ENCODE peak calls at places on chromosomes 12 and 14, in four cellular contexts. I, G, Z and K are unnamed samples. For H3K4me1 and H3K36me3, the result is how much of the 10 kb centered on the place peaks cover.

GRCh38 chr12:39581592-39581991 is 38.0 kb downstream of the ABCD2 start:
- DNase-seq in Z (no peak), I (peak), G (no peak), K (no peak)

GRCh38 chr12:38113991-38114390 is 202.6 kb upstream of the ALG10B start:
- DNase-seq in I (no peak), Z (no peak), G (no peak), K (no peak)

GRCh38 chr14:20493634-20494033 is 11.7 kb upstream of the RNASE10 start:
- DNase-seq in I (no peak), Z (no peak), G (no peak), K (no peak)

GRCh38 chr14:65115615-65116014 is 13.3 kb upstream of the MAX start:
- DNase-seq in I (no peak), G (no peak), Z (peak), K (no peak)

GRCh38 chr14:68131907-68132306 is 312.3 kb downstream of the RAD51B start:
- DNase-seq in Z (no peak), I (no peak), G (no peak), K (no peak)

GRCh38 chr12:82359115-82359478 is 768 bp downstream of the METTL25 start:
- DNase-seq in I (no peak), G (no peak), Z (peak), K (peak)

GRCh38 chr12:92502417-92503028 is 200.3 kb upstream of the PLEKHG7 start:
- DNase-seq in I (no peak), G (peak), Z (peak), K (no peak)

GRCh38 chr12:88854260-88854659 is 274.0 kb upstream of the KITLG start:
- DNase-seq in I (no peak), G (peak), Z (no peak), K (no peak)

GRCh38 chr12:4089147-4089606 is 184.4 kb upstream of the CCND2 start:
- DNase-seq in I (no peak), Z (no peak), G (no peak), K (no peak)

GRCh38 chr12:62190081-62190480 is 70.1 kb upstream of the USP15 start:
- DNase-seq in I (no peak), G (no peak), Z (no peak), K (no peak)
- H3K4me2 ChIP-seq in I (no peak), G (no peak), Z (no peak), K (no peak)

DNA sequence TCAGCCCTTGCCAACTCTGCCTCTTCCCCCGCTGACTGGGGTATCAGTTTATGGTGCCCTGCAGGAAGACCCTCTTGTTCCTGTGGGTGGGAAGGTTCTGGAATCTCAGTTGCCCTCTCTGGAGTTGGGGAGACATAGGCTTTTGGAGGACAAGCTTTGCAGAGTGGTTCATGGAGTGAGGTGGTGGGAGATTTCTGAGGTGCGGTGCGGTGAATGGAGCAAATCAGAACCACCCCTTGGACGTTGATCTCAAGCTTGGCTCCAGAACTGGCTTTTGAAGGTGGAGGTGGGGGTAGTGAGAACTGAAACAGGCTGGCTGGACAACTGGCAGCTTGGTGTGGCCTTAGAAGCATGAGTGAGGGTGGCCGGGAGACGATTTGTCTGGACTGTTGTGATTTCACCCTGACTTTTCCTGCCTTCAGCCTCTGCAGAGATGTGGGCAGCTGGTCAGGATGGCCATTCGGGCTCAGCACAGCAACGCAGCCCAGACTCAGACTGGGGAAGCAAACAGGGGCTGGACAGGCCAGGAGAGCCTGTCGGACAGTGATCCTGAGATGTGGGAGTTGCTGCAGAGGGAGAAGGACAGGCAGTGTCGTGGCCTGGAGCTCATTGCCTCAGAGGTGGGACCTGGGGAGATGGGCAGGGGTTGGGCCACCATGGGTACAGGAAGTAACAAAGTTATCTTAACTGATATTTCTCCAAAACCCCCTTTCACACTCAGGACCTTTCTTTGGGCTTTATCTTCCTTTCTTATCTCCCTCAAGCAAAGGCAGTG is 1.1 kb downstream of the SHMT2 start:
- DNase-seq in I (no peak), Z (no peak), G (peak), K (no peak)
- H3K4me1 ChIP-seq in I (under half), Z (half or more), G (half or more), K (under half)

GRCh38 chr14:93219103-93219726 is 12.2 kb downstream of the UBR7 start:
- DNase-seq in Z (peak), G (peak), I (peak), K (peak)

GRCh38 chr14:93223565-93223964 is 16.5 kb downstream of the UBR7 start:
- DNase-seq in I (no peak), G (no peak), Z (no peak), K (no peak)

GRCh38 chr14:93214598-93214997 is 7.5 kb downstream of the UBR7 start:
- DNase-seq in Z (no peak), G (no peak), I (no peak), K (no peak)

GRCh38 chr14:93220509-93220908 is 13.5 kb downstream of the UBR7 start:
- DNase-seq in G (no peak), I (no peak), Z (no peak), K (no peak)
- H3K36me3 ChIP-seq in G (under half), I (under half), Z (half or more), K (half or more)

DNA sequence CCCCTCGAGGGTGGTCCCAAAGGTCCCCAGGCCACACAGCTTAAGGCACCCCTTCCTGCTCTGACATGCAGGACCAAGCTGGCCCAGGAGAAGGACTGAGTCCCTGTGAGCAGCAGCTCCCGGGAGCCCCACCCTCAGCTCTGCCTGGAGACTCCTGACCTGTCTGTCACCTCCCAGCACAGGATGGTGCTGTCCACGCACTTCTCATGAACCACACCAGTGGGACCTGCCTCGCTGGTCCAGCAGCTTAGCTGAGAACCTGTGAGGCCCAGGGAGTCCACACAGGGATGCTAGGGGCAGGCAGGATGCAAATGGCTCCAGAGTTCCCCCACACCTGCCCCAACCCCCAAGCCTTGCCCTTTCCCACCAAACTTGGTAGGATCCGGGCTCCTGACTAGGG is 27.7 kb downstream of the CCDC85C start:
- DNase-seq in Z (no peak), I (no peak), G (no peak), K (no peak)
- H3K4me2 ChIP-seq in Z (no peak), I (no peak), G (no peak), K (no peak)

GRCh38 chr12:75959506-75959905 is 72.1 kb downstream of the PHLDA1 start:
- DNase-seq in I (no peak), G (no peak), Z (peak), K (no peak)
- H3K4me1 ChIP-seq in I (under half), G (half or more), Z (half or more), K (under half)